ENCODE peak calls at places on chromosomes 12 and 14, in ten cellular contexts. One of them, this sample, is unnamed.
A peak's percentile ranks its signal among the peaks of the same experiment; 100 is the strongest.

GRCh38 chr14:83779266-83779665 is 1750.7 kb upstream of the FLRT2 start:
- DNase-seq in EL: peak; percentile 82
- DNase-seq in nephron progenitor cell: no peak
- DNase-seq in NCI-H774: no peak
- DNase-seq in pancreas: no peak
- DNase-seq in T-helper 1 cell: no peak
- DNase-seq in GM20000: no peak
- DNase-seq in islet precursor cell: no peak
- DNase-seq in NCI-H1092 treated with DMSO at 0.1 percent for 48 hours: no peak
- DNase-seq in KBM-7: no peak
- DNase-seq in this sample: no peak

GRCh38 chr12:132469423-132469822 is 20.5 kb upstream of the FBRSL1 start:
- DNase-seq in EL: no peak
- DNase-seq in nephron progenitor cell: peak; percentile 0
- DNase-seq in NCI-H774: no peak
- DNase-seq in pancreas: no peak
- DNase-seq in T-helper 1 cell: no peak
- DNase-seq in GM20000: no peak
- DNase-seq in islet precursor cell: no peak
- DNase-seq in NCI-H1092 treated with DMSO at 0.1 percent for 48 hours: no peak
- DNase-seq in KBM-7: peak; percentile 86
- DNase-seq in this sample: no peak

GRCh38 chr14:24337824-24338175 is 2.0 kb downstream of the RIPK3 start:
- DNase-seq in EL: no peak
- DNase-seq in nephron progenitor cell: no peak
- DNase-seq in NCI-H774: no peak
- DNase-seq in pancreas: no peak
- DNase-seq in T-helper 1 cell: no peak
- DNase-seq in GM20000: no peak
- DNase-seq in islet precursor cell: no peak
- DNase-seq in NCI-H1092 treated with DMSO at 0.1 percent for 48 hours: no peak
- DNase-seq in KBM-7: no peak
- DNase-seq in this sample: no peak

GRCh38 chr14:66850258-66850897 is 338.9 kb upstream of the GARIN2 start:
- DNase-seq in EL: no peak
- DNase-seq in nephron progenitor cell: no peak
- DNase-seq in NCI-H774: no peak
- DNase-seq in pancreas: no peak
- DNase-seq in T-helper 1 cell: no peak
- DNase-seq in GM20000: no peak
- DNase-seq in islet precursor cell: no peak
- DNase-seq in NCI-H1092 treated with DMSO at 0.1 percent for 48 hours: no peak
- DNase-seq in KBM-7: no peak
- DNase-seq in this sample: no peak

GRCh38 chr12:104242546-104243206 is 27.1 kb downstream of the TXNRD1 start:
- DNase-seq in EL: no peak
- DNase-seq in nephron progenitor cell: no peak
- DNase-seq in NCI-H774: no peak
- DNase-seq in pancreas: no peak
- DNase-seq in T-helper 1 cell: no peak
- DNase-seq in GM20000: no peak
- DNase-seq in islet precursor cell: no peak
- DNase-seq in NCI-H1092 treated with DMSO at 0.1 percent for 48 hours: no peak
- DNase-seq in KBM-7: no peak
- DNase-seq in this sample: no peak

GRCh38 chr12:57227315-57228115 is 2.0 kb upstream of the SHMT2 start:
- DNase-seq in EL: no peak
- DNase-seq in nephron progenitor cell: no peak
- DNase-seq in NCI-H774: no peak
- DNase-seq in pancreas: no peak
- DNase-seq in T-helper 1 cell: no peak
- DNase-seq in GM20000: no peak
- DNase-seq in islet precursor cell: no peak
- DNase-seq in NCI-H1092 treated with DMSO at 0.1 percent for 48 hours: no peak
- DNase-seq in KBM-7: no peak
- DNase-seq in this sample: no peak

GRCh38 chr12:11227373-11227772 is 40.6 kb upstream of the TAS2R42 start:
- DNase-seq in EL: no peak
- DNase-seq in nephron progenitor cell: no peak
- DNase-seq in NCI-H774: no peak
- DNase-seq in pancreas: no peak
- DNase-seq in T-helper 1 cell: no peak
- DNase-seq in GM20000: no peak
- DNase-seq in islet precursor cell: no peak
- DNase-seq in NCI-H1092 treated with DMSO at 0.1 percent for 48 hours: no peak
- DNase-seq in KBM-7: no peak
- DNase-seq in this sample: no peak

GRCh38 chr12:52232916-52233461 is at the start of gene KRT7:
- DNase-seq in EL: peak; percentile 30
- DNase-seq in nephron progenitor cell: peak; percentile 29
- DNase-seq in NCI-H774: peak; percentile 62
- DNase-seq in pancreas: peak; percentile 78
- DNase-seq in T-helper 1 cell: no peak
- DNase-seq in GM20000: no peak
- DNase-seq in islet precursor cell: peak; percentile 83
- DNase-seq in NCI-H1092 treated with DMSO at 0.1 percent for 48 hours: no peak
- DNase-seq in KBM-7: no peak
- DNase-seq in this sample: peak; percentile 58

GRCh38 chr14:89379006-89379405 is 38.0 kb downstream of the FOXN3 start:
- DNase-seq in EL: no peak
- DNase-seq in nephron progenitor cell: no peak
- DNase-seq in NCI-H774: no peak
- DNase-seq in pancreas: no peak
- DNase-seq in T-helper 1 cell: no peak
- DNase-seq in GM20000: no peak
- DNase-seq in islet precursor cell: no peak
- DNase-seq in NCI-H1092 treated with DMSO at 0.1 percent for 48 hours: no peak
- DNase-seq in KBM-7: no peak
- DNase-seq in this sample: no peak

GRCh38 chr12:120445911-120446909 is at the start of the genes GATC and TRIAP1:
- DNase-seq in EL: peak; percentile 80
- DNase-seq in nephron progenitor cell: peak; percentile 91
- DNase-seq in NCI-H774: peak; percentile 88
- DNase-seq in pancreas: peak; percentile 84
- DNase-seq in T-helper 1 cell: peak; percentile 86
- DNase-seq in GM20000: peak; percentile 81
- DNase-seq in islet precursor cell: peak; percentile 96
- DNase-seq in NCI-H1092 treated with DMSO at 0.1 percent for 48 hours: peak; percentile 66
- DNase-seq in KBM-7: peak; percentile 97
- DNase-seq in this sample: peak; percentile 89

GRCh38 chr14:91311284-91311662 is 66.8 kb upstream of the GPR68 start:
- DNase-seq in EL: no peak
- DNase-seq in nephron progenitor cell: no peak
- DNase-seq in NCI-H774: no peak
- DNase-seq in pancreas: no peak
- DNase-seq in T-helper 1 cell: peak; percentile 91
- DNase-seq in GM20000: no peak
- DNase-seq in islet precursor cell: no peak
- DNase-seq in NCI-H1092 treated with DMSO at 0.1 percent for 48 hours: no peak
- DNase-seq in KBM-7: no peak
- DNase-seq in this sample: no peak

GRCh38 chr12:8681129-8681902 is 16.5 kb upstream of the RIMKLB start:
- DNase-seq in EL: peak; percentile 29
- DNase-seq in nephron progenitor cell: no peak
- DNase-seq in NCI-H774: no peak
- DNase-seq in pancreas: no peak
- DNase-seq in T-helper 1 cell: no peak
- DNase-seq in GM20000: no peak
- DNase-seq in islet precursor cell: peak; percentile 75
- DNase-seq in NCI-H1092 treated with DMSO at 0.1 percent for 48 hours: no peak
- DNase-seq in KBM-7: no peak
- DNase-seq in this sample: no peak

GRCh38 chr12:122788387-122788786 is 14.0 kb downstream of the CCDC62 start:
- DNase-seq in EL: peak; percentile 63
- DNase-seq in nephron progenitor cell: no peak
- DNase-seq in NCI-H774: no peak
- DNase-seq in pancreas: no peak
- DNase-seq in T-helper 1 cell: no peak
- DNase-seq in GM20000: no peak
- DNase-seq in islet precursor cell: no peak
- DNase-seq in NCI-H1092 treated with DMSO at 0.1 percent for 48 hours: no peak
- DNase-seq in KBM-7: no peak
- DNase-seq in this sample: no peak

GRCh38 chr12:104457746-104458644 is 1.2 kb downstream of the CHST11 start:
- DNase-seq in EL: peak; percentile 28
- DNase-seq in nephron progenitor cell: peak; percentile 44
- DNase-seq in NCI-H774: peak; percentile 22
- DNase-seq in pancreas: peak; percentile 47
- DNase-seq in T-helper 1 cell: peak; percentile 55
- DNase-seq in GM20000: peak; percentile 80
- DNase-seq in islet precursor cell: peak; percentile 67
- DNase-seq in NCI-H1092 treated with DMSO at 0.1 percent for 48 hours: no peak
- DNase-seq in KBM-7: no peak
- DNase-seq in this sample: peak; percentile 51

This sample was measured in WTC11.